ENCODE peak calls at places on chromosomes 13 and 19, in five cellular contexts. J, F, W, T and N are unnamed samples.

GRCh38 chr13:45361596-45362206 is 20.7 kb upstream of the TPT1 start:
- DNase-seq in J (no peak), F (peak; percentile 67), W (no peak), T (no peak), N (no peak)

GRCh38 chr13:28329395-28330158 is 165.4 kb downstream of the FLT1 start:
- DNase-seq in J (no peak), F (peak; percentile 97), W (no peak), T (peak; percentile 48), N (no peak)

GRCh38 chr19:4443966-4444764 is 13.4 kb downstream of the UBXN6 start:
- DNase-seq in J (no peak), F (no peak), W (no peak), T (no peak), N (no peak)

GRCh38 chr19:30640266-30640965 is 268.2 kb downstream of the ZNF536 start:
- DNase-seq in J (no peak), F (no peak), W (no peak), T (no peak), N (no peak)

GRCh38 chr13:100108913-100109507 is 20.1 kb downstream of the PCCA start:
- DNase-seq in J (no peak), F (peak; percentile 19), W (no peak), T (no peak), N (no peak)

GRCh38 chr19:10748924-10749434 is 31.1 kb downstream of the DNM2 start:
- DNase-seq in J (peak; percentile 49), F (no peak), W (peak; percentile 90), T (peak; percentile 77), N (peak; percentile 97)

GRCh38 chr19:35213678-35214632 is 14.6 kb downstream of the FAM187B start:
- DNase-seq in J (peak; percentile 35), F (peak; percentile 64), W (peak; percentile 94), T (peak; percentile 73), N (peak; percentile 93)

GRCh38 chr19:48487944-48488343 is 18.8 kb downstream of the CYTH2 start:
- DNase-seq in J (peak; percentile 68), F (peak; percentile 70), W (peak; percentile 91), T (peak; percentile 86), N (peak; percentile 93)

GRCh38 chr13:64810701-64811258 is 2419.4 kb downstream of the PCDH9 start:
- DNase-seq in J (no peak), F (peak; percentile 29), W (no peak), T (no peak), N (no peak)

GRCh38 chr19:41325947-41326706 is 16.2 kb downstream of the CCDC97 start:
- DNase-seq in J (no peak), F (peak; percentile 80), W (peak; percentile 87), T (no peak), N (no peak)

GRCh38 chr19:40246292-40247073 is 20.0 kb upstream of the CCNP start:
- DNase-seq in J (no peak), F (no peak), W (no peak), T (no peak), N (no peak)

GRCh38 chr13:112693831-112694497 is 4.1 kb downstream of the ATP11A start:
- DNase-seq in J (no peak), F (peak; percentile 90), W (peak; percentile 43), T (peak; percentile 73), N (no peak)

GRCh38 chr19:10419200-10419645 is 1.1 kb upstream of the PDE4A start:
- DNase-seq in J (no peak), F (no peak), W (no peak), T (no peak), N (no peak)

GRCh38 chr19:18291590-18292459 is 10.4 kb upstream of the JUND start:
- DNase-seq in J (peak; percentile 86), F (peak; percentile 75), W (peak; percentile 97), T (peak; percentile 90), N (peak; percentile 86)

GRCh38 chr13:73556902-73557301 is 498.1 kb downstream of the KLF5 start:
- DNase-seq in J (no peak), F (no peak), W (no peak), T (no peak), N (no peak)

GRCh38 chr19:21084343-21084742 is 2.3 kb downstream of the ZNF714 start:
- DNase-seq in J (no peak), F (peak; percentile 79), W (no peak), T (no peak), N (no peak)

GRCh38 chr13:111210488-111210887 is 95.4 kb downstream of the ARHGEF7 start:
- DNase-seq in J (peak; percentile 48), F (peak; percentile 91), W (no peak), T (peak; percentile 68), N (no peak)

GRCh38 chr19:8397291-8397690 is 7.1 kb downstream of the RAB11B start:
- DNase-seq in J (no peak), F (no peak), W (no peak), T (no peak), N (no peak)

GRCh38 chr13:48784906-48785555 is 131.3 kb downstream of the CYSLTR2 start:
- DNase-seq in J (no peak), F (peak; percentile 46), W (no peak), T (no peak), N (no peak)

GRCh38 chr19:49861127-49861526 is 6.2 kb downstream of the PNKP start:
- DNase-seq in J (no peak), F (no peak), W (no peak), T (no peak), N (peak; percentile 36)

GRCh38 chr13:111584101-111584500 is 263.7 kb downstream of the TEX29 start:
- DNase-seq in J (no peak), F (no peak), W (no peak), T (no peak), N (peak; percentile 17)

GRCh38 chr19:43684326-43684725 is 14.4 kb upstream of the PLAUR start:
- DNase-seq in J (no peak), F (no peak), W (no peak), T (no peak), N (no peak)

DNA sequence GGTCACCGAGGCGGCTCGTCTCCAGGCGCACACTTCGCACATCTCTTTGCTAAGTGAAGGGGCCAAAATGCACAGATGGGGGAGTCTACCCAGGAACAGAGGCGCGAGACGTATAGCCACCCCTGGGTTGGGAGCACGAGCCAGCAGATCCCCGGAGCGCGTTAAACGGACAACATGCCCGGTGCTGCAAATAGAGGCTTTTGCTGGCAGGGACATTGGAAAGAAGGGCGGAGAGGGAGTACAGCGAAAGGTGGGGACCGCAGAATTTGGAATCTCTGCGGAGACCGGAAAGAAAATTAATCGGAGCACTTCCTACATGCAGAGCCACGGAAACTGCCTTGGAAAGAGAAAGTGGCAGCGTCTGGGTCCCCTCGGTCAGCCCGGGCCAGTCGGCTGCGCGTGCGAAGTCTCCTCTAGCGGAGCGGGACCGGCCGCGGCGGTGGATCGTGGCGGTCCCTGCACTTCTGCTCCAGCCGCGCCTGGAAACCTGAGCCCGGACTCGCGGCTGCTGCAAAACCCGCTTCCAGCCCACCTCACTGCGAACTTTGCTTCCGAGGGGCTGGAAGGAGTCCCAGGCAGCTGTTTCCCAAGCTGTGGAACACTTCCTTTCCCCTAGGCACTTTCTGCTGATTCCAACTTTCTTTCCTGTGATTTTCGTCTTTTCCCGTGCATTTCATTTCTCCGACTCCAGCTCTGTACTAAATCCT is 791 bp upstream of the PCDH9 start:
- DNase-seq in J (peak; percentile 51), F (peak; percentile 64), W (peak; percentile 61), T (peak; percentile 55), N (peak; percentile 27)
- H3K27ac ChIP-seq in J (peak overlapping the region; percentile 99), F (peak overlapping the region; percentile 59), W (peak overlapping the region; percentile 83), T (peak overlapping the region; percentile 85), N (peak overlapping the region; percentile 88)

GRCh38 chr13:40442826-40443225 is 223.6 kb downstream of the FOXO1 start:
- DNase-seq in J (no peak), F (no peak), W (no peak), T (no peak), N (no peak)

GRCh38 chr13:40444241-40444640 is 222.2 kb downstream of the FOXO1 start:
- DNase-seq in J (no peak), F (no peak), W (no peak), T (no peak), N (no peak)

GRCh38 chr13:40440990-40441820 is 225.2 kb downstream of the FOXO1 start:
- DNase-seq in J (peak; percentile 82), F (no peak), W (peak; percentile 82), T (peak; percentile 59), N (peak; percentile 84)

GRCh38 chr13:40439928-40440327 is 226.5 kb downstream of the FOXO1 start:
- DNase-seq in J (peak; percentile 30), F (no peak), W (no peak), T (no peak), N (no peak)

GRCh38 chr13:40442191-40442590 is 224.2 kb downstream of the FOXO1 start:
- DNase-seq in J (peak; percentile 54), F (no peak), W (no peak), T (no peak), N (no peak)
- H3K27ac ChIP-seq in J (peak overlapping the region; percentile 81), F (no peak overlapping the region), W (no peak overlapping the region), T (no peak overlapping the region), N (no peak overlapping the region)

GRCh38 chr19:13284929-13285928 is 135.0 kb downstream of the IER2 start:
- DNase-seq in J (no peak), F (no peak), W (no peak), T (no peak), N (no peak)

GRCh38 chr19:13282486-13283065 is 132.4 kb downstream of the IER2 start:
- DNase-seq in J (no peak), F (no peak), W (no peak), T (no peak), N (no peak)

GRCh38 chr19:13283871-13284270 is 133.7 kb downstream of the IER2 start:
- DNase-seq in J (no peak), F (no peak), W (no peak), T (no peak), N (no peak)

GRCh38 chr19:13277104-13277809 is 127.0 kb downstream of the IER2 start:
- DNase-seq in J (peak; percentile 31), F (peak; percentile 74), W (peak; percentile 77), T (peak; percentile 48), N (peak; percentile 81)

GRCh38 chr19:13281567-13282291 is 131.5 kb downstream of the IER2 start:
- DNase-seq in J (no peak), F (no peak), W (no peak), T (no peak), N (no peak)
- H3K27ac ChIP-seq in J (peak overlapping the region; percentile 19), F (no peak overlapping the region), W (no peak overlapping the region), T (no peak overlapping the region), N (no peak overlapping the region)

GRCh38 chr13:24267801-24268200 is 41.6 kb upstream of the C1QTNF9 start:
- DNase-seq in J (no peak), F (no peak), W (no peak), T (no peak), N (no peak)

GRCh38 chr13:24271231-24271610 is 38.2 kb upstream of the C1QTNF9 start:
- DNase-seq in J (no peak), F (no peak), W (no peak), T (no peak), N (no peak)

GRCh38 chr13:24271611-24272451 is 37.5 kb upstream of the C1QTNF9 start:
- DNase-seq in J (peak; percentile 75), F (peak; percentile 76), W (peak; percentile 85), T (peak; percentile 69), N (peak; percentile 72)

GRCh38 chr13:24270639-24271131 is 38.7 kb upstream of the C1QTNF9 start:
- DNase-seq in J (peak; percentile 65), F (peak; percentile 47), W (peak; percentile 85), T (peak; percentile 70), N (peak; percentile 69)

DNA sequence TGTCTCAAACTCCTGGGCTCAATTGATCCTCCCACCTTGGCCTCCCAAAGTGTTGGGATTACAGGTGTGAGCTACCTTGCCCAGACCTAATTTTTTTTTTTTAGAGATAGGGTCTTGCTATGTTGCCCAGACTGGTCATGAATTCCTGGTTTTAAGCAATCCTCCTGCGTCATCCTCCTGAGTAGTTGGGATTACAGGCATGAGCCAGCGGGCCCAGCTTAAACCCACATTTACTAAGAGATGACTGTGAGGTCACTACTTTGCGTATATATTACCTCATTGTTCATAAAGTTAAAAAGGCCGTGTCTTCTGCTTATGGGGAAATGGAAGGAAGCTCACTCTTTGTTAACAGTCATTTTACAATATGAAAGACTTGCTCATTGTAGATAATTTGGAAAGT is 39.6 kb upstream of the C1QTNF9 start:
- DNase-seq in J (no peak), F (peak; percentile 60), W (no peak), T (no peak), N (no peak)
- H3K27ac ChIP-seq in J (peak overlapping the region; percentile 91), F (no peak overlapping the region), W (peak overlapping the region; percentile 94), T (no peak overlapping the region), N (no peak overlapping the region)